ENCODE peak calls at places on chromosomes 1 and 21, in ten cellular contexts. Q, N, B, G, D, W, A, O, S and F are unnamed samples.

GRCh38 chr1:232036161-232036942 is 409.8 kb downstream of the DISC1 start:
- DNase-seq in Q (no peak), N (no peak), B (no peak), G (no peak), D (peak), W (no peak), A (no peak), O (no peak), S (no peak), F (no peak)

GRCh38 chr1:34162852-34163766 is 1.9 kb downstream of the CSMD2 start:
- DNase-seq in Q (peak), N (peak), B (peak), G (no peak), D (peak), W (peak), A (peak), O (no peak), S (no peak), F (peak)

GRCh38 chr21:37758997-37759396 is 157.3 kb downstream of the KCNJ6 start:
- DNase-seq in Q (no peak), N (peak), B (no peak), G (no peak), D (peak), W (no peak), A (peak), O (no peak), S (no peak), F (no peak)

GRCh38 chr1:11061652-11062365 is 2.0 kb upstream of the SRM start:
- DNase-seq in Q (no peak), N (no peak), B (no peak), G (no peak), D (no peak), W (no peak), A (no peak), O (no peak), S (no peak), F (no peak)

GRCh38 chr1:79681382-79681781 is 674.9 kb upstream of the ADGRL4 start:
- DNase-seq in Q (no peak), N (no peak), B (no peak), G (no peak), D (no peak), W (no peak), A (no peak), O (no peak), S (no peak), F (no peak)

GRCh38 chr1:85330206-85330605 is 53.8 kb upstream of the BCL10 start:
- DNase-seq in Q (no peak), N (peak), B (no peak), G (no peak), D (peak), W (no peak), A (no peak), O (no peak), S (no peak), F (no peak)

GRCh38 chr1:76746195-76746594 is 121.1 kb upstream of the ST6GALNAC5 start:
- DNase-seq in Q (no peak), N (peak), B (no peak), G (no peak), D (no peak), W (no peak), A (no peak), O (no peak), S (no peak), F (no peak)

GRCh38 chr1:22829001-22829989 is 118.7 kb downstream of the EPHB2 start:
- DNase-seq in Q (peak), N (no peak), B (peak), G (no peak), D (no peak), W (no peak), A (no peak), O (no peak), S (no peak), F (no peak)

GRCh38 chr1:54460861-54461382 is 54.7 kb upstream of the SSBP3 start:
- DNase-seq in Q (no peak), N (no peak), B (no peak), G (no peak), D (no peak), W (no peak), A (no peak), O (no peak), S (no peak), F (no peak)

GRCh38 chr1:201307760-201308499 is 24.6 kb downstream of the PKP1 start:
- DNase-seq in Q (no peak), N (no peak), B (no peak), G (no peak), D (no peak), W (no peak), A (no peak), O (no peak), S (no peak), F (no peak)

GRCh38 chr1:175150596-175151319 is 41.8 kb downstream of the KIAA0040 start:
- DNase-seq in Q (no peak), N (peak), B (no peak), G (no peak), D (peak), W (peak), A (no peak), O (no peak), S (no peak), F (peak)

GRCh38 chr1:246647113-246647512 is 77.1 kb upstream of the SCCPDH start:
- DNase-seq in Q (peak), N (peak), B (peak), G (no peak), D (peak), W (peak), A (no peak), O (no peak), S (no peak), F (peak)

GRCh38 chr1:178970184-178970583 is 55.5 kb upstream of the FAM20B start:
- DNase-seq in Q (no peak), N (no peak), B (no peak), G (no peak), D (no peak), W (no peak), A (no peak), O (no peak), S (no peak), F (no peak)

GRCh38 chr1:174743654-174744561 is 255.8 kb upstream of the CACYBP start:
- DNase-seq in Q (no peak), N (peak), B (no peak), G (no peak), D (peak), W (no peak), A (peak), O (no peak), S (no peak), F (no peak)

GRCh38 chr1:97621955-97622354 is 298.9 kb downstream of the DPYD start:
- DNase-seq in Q (no peak), N (no peak), B (no peak), G (no peak), D (no peak), W (no peak), A (no peak), O (no peak), S (no peak), F (no peak)

GRCh38 chr1:46333300-46334029 is 7.1 kb upstream of the NSUN4 start:
- DNase-seq in Q (no peak), N (peak), B (no peak), G (no peak), D (peak), W (no peak), A (no peak), O (no peak), S (no peak), F (no peak)

GRCh38 chr1:81432089-81432488 is 368.6 kb upstream of the ADGRL2 start:
- DNase-seq in Q (no peak), N (no peak), B (no peak), G (no peak), D (no peak), W (no peak), A (no peak), O (no peak), S (no peak), F (no peak)

GRCh38 chr1:209707308-209707707 is 2.7 kb downstream of the HSD11B1 start:
- DNase-seq in Q (no peak), N (peak), B (no peak), G (no peak), D (no peak), W (no peak), A (no peak), O (no peak), S (no peak), F (no peak)

GRCh38 chr1:209926045-209926444 is 12.0 kb upstream of the SYT14 start:
- DNase-seq in Q (no peak), N (peak), B (no peak), G (no peak), D (no peak), W (no peak), A (no peak), O (no peak), S (no peak), F (no peak)

GRCh38 chr1:31848381-31848897 is 32.6 kb upstream of the SPOCD1 start:
- DNase-seq in Q (no peak), N (no peak), B (no peak), G (no peak), D (no peak), W (no peak), A (no peak), O (peak), S (no peak), F (no peak)

GRCh38 chr21:34704119-34704518 is 35.3 kb downstream of the CLIC6 start:
- DNase-seq in Q (no peak), N (peak), B (no peak), G (no peak), D (no peak), W (no peak), A (no peak), O (no peak), S (no peak), F (no peak)

GRCh38 chr1:93196591-93196990 is 16.1 kb downstream of the CCDC18 start:
- DNase-seq in Q (no peak), N (peak), B (no peak), G (no peak), D (no peak), W (no peak), A (no peak), O (no peak), S (no peak), F (no peak)

GRCh38 chr1:157001304-157001703 is 44.2 kb downstream of the ARHGEF11 start:
- DNase-seq in Q (no peak), N (peak), B (no peak), G (no peak), D (no peak), W (no peak), A (no peak), O (no peak), S (no peak), F (no peak)

GRCh38 chr1:211932581-211933010 is 102.0 kb upstream of the LPGAT1 start:
- DNase-seq in Q (no peak), N (no peak), B (no peak), G (no peak), D (no peak), W (no peak), A (no peak), O (no peak), S (no peak), F (no peak)